ENCODE peak calls at places on chromosomes 4 and X, in seven cellular contexts. M, F, B, L, X, D and Y are unnamed samples. For H3K4me1, the result is how much of the 10 kb centered on the place peaks cover.

GRCh38 chr4:4269326-4269725 is 20.6 kb downstream of the LYAR start:
- DNase-seq in L (no peak), M (no peak), F (no peak), D (no peak), X (no peak), B (no peak), Y (no peak)

GRCh38 chr4:96407651-96408342 is 567.9 kb downstream of the PDHA2 start:
- DNase-seq in M (no peak), F (no peak), L (no peak), D (peak), B (no peak), X (no peak), Y (no peak)

GRCh38 chr4:27763830-27764525 is 903.3 kb downstream of the STIM2 start:
- DNase-seq in M (no peak), L (no peak), F (no peak), D (no peak), X (no peak), B (no peak), Y (no peak)

GRCh38 chr4:4254179-4254578 is 6.2 kb upstream of the TMEM128 start:
- DNase-seq in B (no peak), F (no peak), M (no peak), L (no peak), X (no peak), D (no peak), Y (no peak)

GRCh38 chrX:3576886-3577516 is 136.4 kb downstream of the PRKX start:
- DNase-seq in B (no peak), M (no peak), F (no peak), D (no peak), X (no peak), L (no peak), Y (no peak)

GRCh38 chr4:62145276-62145675 is 945.1 kb downstream of the ADGRL3 start:
- DNase-seq in D (no peak), M (no peak), X (no peak), F (no peak), L (no peak), B (no peak), Y (no peak)

GRCh38 chrX:151714367-151714766 is 1.5 kb upstream of the FATE1 start:
- DNase-seq in D (no peak), X (no peak), F (no peak), L (no peak), M (no peak), B (no peak), Y (no peak)

GRCh38 chr4:150656882-150657281 is 74.9 kb downstream of the MAB21L2 start:
- DNase-seq in L (no peak), M (no peak), F (no peak), B (no peak), D (no peak), X (no peak), Y (no peak)

GRCh38 chr4:180225977-180226376 is 2017.2 kb upstream of the TENM3 start:
- DNase-seq in D (no peak), F (no peak), B (no peak), M (no peak), X (no peak), L (no peak), Y (no peak)

GRCh38 chrX:154717824-154718223 is 33.1 kb downstream of the GAB3 start:
- DNase-seq in D (peak), X (no peak), L (no peak), B (no peak), M (no peak), F (no peak), Y (no peak)

GRCh38 chr4:85778809-85779124 is 303.8 kb downstream of the ARHGAP24 start:
- DNase-seq in B (no peak), M (no peak), L (no peak), X (no peak), D (peak), F (no peak), Y (no peak)

GRCh38 chr4:74675673-74676279 is 118.5 kb downstream of the BTC start:
- DNase-seq in M (no peak), B (no peak), L (no peak), F (no peak), X (peak), D (peak), Y (no peak)

GRCh38 chr4:4327652-4328121 is 37.6 kb downstream of the ZBTB49 start:
- DNase-seq in D (peak), F (peak), X (no peak), L (no peak), B (no peak), M (no peak), Y (no peak)

GRCh38 chr4:64883087-64883926 is 474.1 kb upstream of the TECRL start:
- DNase-seq in L (no peak), X (no peak), D (no peak), F (no peak), B (no peak), M (no peak), Y (no peak)

GRCh38 chrX:103453655-103454054 is 65.6 kb downstream of the RAB40A start:
- DNase-seq in X (no peak), D (peak), L (no peak), B (no peak), M (no peak), F (no peak), Y (no peak)

GRCh38 chr4:152079543-152080293 is 318.9 kb upstream of the GATB start:
- DNase-seq in B (no peak), L (no peak), M (no peak), F (no peak), D (no peak), X (no peak), Y (peak)

GRCh38 chrX:44970709-44971108 is 97.7 kb downstream of the KDM6A start:
- DNase-seq in M (no peak), D (no peak), F (no peak), L (no peak), X (no peak), B (no peak), Y (no peak)

GRCh38 chrX:139882299-139882698 is 50.6 kb downstream of the ATP11C start:
- DNase-seq in D (no peak), M (no peak), B (no peak), F (no peak), L (no peak), X (no peak), Y (no peak)

GRCh38 chrX:22950278-22951266 is 49.2 kb upstream of the DDX53 start:
- DNase-seq in M (no peak), X (no peak), D (peak), B (no peak), L (peak), F (no peak), Y (no peak)

GRCh38 chr4:25402521-25402920 is 25.5 kb downstream of the ANAPC4 start:
- DNase-seq in B (no peak), L (no peak), F (no peak), M (no peak), D (no peak), X (no peak), Y (no peak)

GRCh38 chrX:43870758-43871419 is 11.4 kb downstream of the MAOB start:
- DNase-seq in L (no peak), M (no peak), B (no peak), F (no peak), D (no peak), X (no peak), Y (no peak)

GRCh38 chrX:9682456-9682855 is 83.2 kb downstream of the GPR143 start:
- DNase-seq in B (no peak), F (no peak), L (no peak), X (peak), D (peak), M (no peak), Y (no peak)

GRCh38 chrX:103092942-103093341 is at the start of gene NXF3:
- DNase-seq in D (no peak), B (no peak), L (no peak), M (no peak), F (no peak), X (no peak), Y (no peak)

GRCh38 chr4:150501019-150501727 is 80.8 kb upstream of the MAB21L2 start:
- DNase-seq in B (no peak), M (no peak), X (no peak), L (no peak), D (peak), F (no peak), Y (no peak)

GRCh38 chr4:116055857-116056827 is 942.7 kb upstream of the NDST4 start:
- DNase-seq in B (no peak), M (no peak), F (no peak), L (no peak), X (no peak), D (peak), Y (no peak)

GRCh38 chr4:65654976-65655375 is 15.3 kb downstream of the EPHA5 start:
- DNase-seq in L (no peak), B (no peak), M (no peak), D (peak), X (no peak), F (no peak), Y (no peak)

GRCh38 chrX:17411189-17411588 is 36.2 kb downstream of the NHS start:
- DNase-seq in X (no peak), M (no peak), D (no peak), L (no peak), F (no peak), B (no peak), Y (no peak)

GRCh38 chr4:142817442-142817841 is 28.7 kb downstream of the INPP4B start:
- DNase-seq in D (peak), F (no peak), B (no peak), L (no peak), X (peak), M (no peak), Y (no peak)

GRCh38 chr4:85707591-85707990 is 232.6 kb downstream of the ARHGAP24 start:
- DNase-seq in F (no peak), X (no peak), D (no peak), L (no peak), B (no peak), M (no peak), Y (no peak)

GRCh38 chr4:4416981-4417380 is 30.1 kb downstream of the NSG1 start:
- DNase-seq in F (no peak), M (no peak), L (no peak), X (no peak), D (no peak), B (peak), Y (no peak)

GRCh38 chrX:104668550-104668949 is 102.6 kb downstream of the IL1RAPL2 start:
- DNase-seq in F (no peak), B (no peak), X (peak), M (no peak), D (peak), L (no peak), Y (no peak)

GRCh38 chr4:53924333-53925049 is 139.9 kb downstream of the CHIC2 start:
- DNase-seq in B (no peak), L (no peak), X (no peak), F (no peak), D (no peak), M (no peak), Y (no peak)

GRCh38 chr4:6574747-6575502 is at the start of gene MAN2B2:
- DNase-seq in L (peak), X (peak), D (peak), B (peak), M (peak), F (peak), Y (no peak)
- TF ChIP-seq CTCF in L (no peak), X (no peak), D (no peak), B (no peak), M (peak), F (peak), Y (no peak)

GRCh38 chr4:120995611-120996010 is 73.1 kb upstream of the PRDM5 start:
- DNase-seq in F (no peak), B (no peak), D (no peak), L (no peak), X (no peak), M (no peak), Y (no peak)
- H3K4me1 ChIP-seq in F (under half), B (under half), D (under half), L (under half), X (under half), M (under half), Y (under half)

DNA sequence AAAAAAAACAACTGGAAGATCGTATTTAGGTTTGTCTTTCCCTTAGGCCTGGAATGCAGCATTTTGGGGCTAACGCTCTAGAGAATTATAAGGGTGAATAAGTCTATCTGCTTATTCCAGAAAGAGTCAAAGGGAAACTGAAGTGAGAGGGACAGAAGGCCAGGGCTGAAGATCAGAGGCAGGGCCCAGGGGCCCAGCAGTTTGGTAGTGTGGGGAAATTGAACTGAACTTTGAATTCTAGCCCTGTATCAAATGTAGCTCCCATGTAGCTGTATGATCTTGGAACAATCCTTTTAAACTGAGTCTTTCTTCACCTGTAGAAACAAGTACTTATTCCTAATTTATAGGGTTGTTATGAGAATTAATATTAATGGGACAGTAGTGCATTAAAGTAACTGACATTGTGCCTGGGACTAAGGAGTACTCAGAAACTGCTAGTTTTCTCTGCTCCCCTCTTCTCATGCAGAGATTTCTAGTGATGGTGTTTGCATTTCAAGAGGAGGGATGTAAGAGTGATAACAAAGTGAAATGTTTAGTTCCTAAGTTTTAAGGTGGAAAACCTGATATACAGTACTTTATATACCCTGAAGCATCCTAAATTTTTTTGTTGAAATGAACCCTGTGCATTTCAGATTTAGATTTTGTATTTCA is 30.4 kb downstream of the STOX2 start:
- DNase-seq in F (no peak), B (no peak), L (no peak), D (no peak), X (no peak), M (no peak), Y (no peak)
- H3K4me3 ChIP-seq in F (no peak), B (no peak), L (no peak), D (no peak), X (no peak), M (no peak), Y (no peak)

DNA sequence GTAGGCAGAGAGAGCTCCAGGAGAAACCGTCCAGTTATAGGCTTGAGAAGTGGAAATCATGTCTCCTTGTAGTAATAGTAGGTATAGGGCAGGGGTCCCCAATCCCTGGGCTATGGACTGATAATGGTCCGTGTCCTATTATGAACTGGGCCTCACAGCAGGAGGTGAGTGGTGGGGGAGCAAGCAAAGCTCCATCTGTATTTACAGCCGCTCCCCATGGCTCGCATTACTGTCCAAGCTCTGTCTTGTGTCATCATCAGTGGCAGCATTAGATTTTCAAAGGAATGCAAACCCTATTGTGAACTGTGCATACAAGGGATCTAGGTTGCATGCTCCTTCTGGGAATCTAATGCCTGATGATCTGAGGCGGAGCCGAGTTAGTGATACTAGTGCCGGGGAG is 67.5 kb downstream of the MRPL1 start:
- DNase-seq in M (no peak), B (no peak), F (no peak), L (no peak), D (no peak), X (no peak), Y (no peak)
- TF ChIP-seq CTCF in M (no peak), B (no peak), F (no peak), L (no peak), D (no peak), X (no peak), Y (no peak)

DNA sequence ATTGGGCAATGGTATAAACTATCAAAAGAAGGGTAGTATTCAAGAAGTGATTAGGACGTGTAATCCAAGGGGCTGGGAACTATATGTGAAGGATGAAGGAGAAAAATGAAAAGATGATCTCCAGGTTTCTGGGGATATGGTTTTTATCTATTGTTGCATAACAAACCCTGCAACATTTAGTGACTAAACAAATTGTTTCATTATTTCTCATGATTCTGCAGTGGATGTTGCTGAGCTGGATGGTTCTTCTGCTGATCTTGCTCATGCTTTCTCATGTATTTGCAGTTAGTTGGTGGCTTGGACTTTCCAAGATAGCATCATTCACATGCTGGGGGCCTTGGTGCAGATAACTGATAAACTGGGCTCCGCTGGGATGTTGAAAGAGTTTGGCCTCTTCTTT is 29.1 kb downstream of the PHOX2B start:
- DNase-seq in X (no peak), B (no peak), D (peak), L (no peak), F (no peak), M (no peak), Y (no peak)
- H3K4me1 ChIP-seq in X (under half), B (under half), D (under half), L (under half), F (under half), M (under half), Y (under half)

GRCh38 chr4:119017634-119018033 is 118.0 kb upstream of the MYOZ2 start:
- DNase-seq in M (no peak), X (no peak), D (no peak), B (no peak), L (no peak), F (no peak), Y (no peak)
- H3K4me3 ChIP-seq in M (no peak), X (no peak), D (no peak), B (no peak), L (no peak), F (no peak), Y (no peak)